ENCODE peak calls at places on chromosomes 3 and 15, in seven cellular contexts. M is kidney glomerular epithelial cell, L is heart left ventricle, P is GM10248, G is Peyer's patch, A is amniotic epithelial cell, Y is epithelial cell of esophagus. Q is an unnamed sample.

GRCh38 chr15:84747423-84748273 is 744 bp upstream of the ZNF592 start:
- DNase-seq in M (peak; percentile 45), L (peak; percentile 79), P (peak; percentile 59), G (peak; percentile 90), A (peak; percentile 65), Y (peak; percentile 73), Q (peak; percentile 81)

GRCh38 chr3:155995525-155996370 is 124.6 kb upstream of the KCNAB1 start:
- DNase-seq in M (peak; percentile 20), L (no peak), P (peak; percentile 30), G (no peak), A (peak; percentile 60), Y (peak; percentile 62), Q (no peak)

GRCh38 chr3:193620650-193621049 is 27.6 kb downstream of the OPA1 start:
- DNase-seq in M (no peak), L (no peak), P (peak; percentile 28), G (no peak), A (peak; percentile 50), Y (peak; percentile 3), Q (no peak)

GRCh38 chr3:7640787-7641186 is 779.9 kb downstream of the GRM7 start:
- DNase-seq in M (peak; percentile 66), L (no peak), P (no peak), G (no peak), A (no peak), Y (no peak), Q (no peak)

GRCh38 chr3:128252083-128252482 is 98.8 kb downstream of the EEFSEC start:
- DNase-seq in M (no peak), L (no peak), P (no peak), G (no peak), A (no peak), Y (no peak), Q (no peak)

GRCh38 chr15:88258021-88258641 is 1.6 kb upstream of the NTRK3 start:
- DNase-seq in M (no peak), L (no peak), P (no peak), G (no peak), A (no peak), Y (no peak), Q (no peak)

GRCh38 chr3:120448707-120449650 is 1.8 kb downstream of the FSTL1 start:
- DNase-seq in M (peak; percentile 79), L (peak; percentile 44), P (no peak), G (no peak), A (peak; percentile 85), Y (peak; percentile 79), Q (no peak)

GRCh38 chr3:162217603-162218002 is 721.0 kb downstream of the OTOL1 start:
- DNase-seq in M (no peak), L (no peak), P (no peak), G (no peak), A (no peak), Y (no peak), Q (no peak)

GRCh38 chr15:93196136-93196670 is 107.2 kb upstream of the RGMA start:
- DNase-seq in M (no peak), L (no peak), P (no peak), G (no peak), A (no peak), Y (peak; percentile 36), Q (no peak)

GRCh38 chr3:57815034-57815433 is 58.9 kb downstream of the SLMAP start:
- DNase-seq in M (no peak), L (no peak), P (no peak), G (no peak), A (no peak), Y (no peak), Q (no peak)

GRCh38 chr3:127803619-127804018 is 18.7 kb downstream of the MGLL start:
- DNase-seq in M (peak; percentile 81), L (no peak), P (no peak), G (no peak), A (peak; percentile 65), Y (peak; percentile 98), Q (peak; percentile 10)

GRCh38 chr3:188126931-188127330 is 27.0 kb upstream of the LPP start:
- DNase-seq in M (no peak), L (peak; percentile 31), P (no peak), G (no peak), A (no peak), Y (no peak), Q (no peak)

GRCh38 chr15:68572309-68572708 is 6.5 kb upstream of the CORO2B start:
- DNase-seq in M (no peak), L (no peak), P (no peak), G (no peak), A (no peak), Y (no peak), Q (no peak)

GRCh38 chr3:159263750-159264561 is 462.1 kb downstream of the MFSD1 start:
- DNase-seq in M (peak; percentile 54), L (peak; percentile 20), P (peak; percentile 19), G (no peak), A (peak; percentile 42), Y (peak; percentile 66), Q (no peak)

GRCh38 chr3:15205934-15206661 is at the start of gene CAPN7:
- DNase-seq in M (no peak), L (peak; percentile 96), P (peak; percentile 97), G (peak; percentile 97), A (peak; percentile 88), Y (peak; percentile 95), Q (peak; percentile 93)

GRCh38 chr3:45693941-45694521 is 4.8 kb downstream of the SACM1L start:
- DNase-seq in M (no peak), L (no peak), P (peak; percentile 26), G (no peak), A (no peak), Y (no peak), Q (no peak)